ENCODE peak calls at places on chromosomes 4 and X, in six cellular contexts. One of them, this sample, is unnamed.

GRCh38 chr4:24489870-24490269 is 94.5 kb downstream of the DHX15 start:
- DNase-seq in RWPE1: no peak
- DNase-seq in M059J: no peak
- DNase-seq in activated CD4-positive, alpha-beta T cell treated with anti-CD3 and anti-CD28 coated beads for 1 hour: no peak
- DNase-seq in HT1080: no peak
- DNase-seq in stimulated activated CD4-positive, alpha-beta T cell treated with anti-CD3 and anti-CD28 coated beads, TNF-alpha, amount 100 ng/mL, for 4 hours: no peak
- DNase-seq in this sample: no peak

GRCh38 chr4:113222431-113222979 is 173.1 kb downstream of the ANK2 start:
- DNase-seq in RWPE1: no peak
- DNase-seq in M059J: peak; percentile 52
- DNase-seq in activated CD4-positive, alpha-beta T cell treated with anti-CD3 and anti-CD28 coated beads for 1 hour: no peak
- DNase-seq in HT1080: peak; percentile 17
- DNase-seq in stimulated activated CD4-positive, alpha-beta T cell treated with anti-CD3 and anti-CD28 coated beads, TNF-alpha, amount 100 ng/mL, for 4 hours: no peak
- DNase-seq in this sample: no peak

GRCh38 chr4:72312032-72312650 is 256.9 kb downstream of the ADAMTS3 start:
- DNase-seq in RWPE1: peak; percentile 74
- DNase-seq in M059J: peak; percentile 82
- DNase-seq in activated CD4-positive, alpha-beta T cell treated with anti-CD3 and anti-CD28 coated beads for 1 hour: no peak
- DNase-seq in HT1080: peak; percentile 86
- DNase-seq in stimulated activated CD4-positive, alpha-beta T cell treated with anti-CD3 and anti-CD28 coated beads, TNF-alpha, amount 100 ng/mL, for 4 hours: no peak
- DNase-seq in this sample: no peak

GRCh38 chr4:82090717-82091116 is 283.1 kb downstream of the HNRNPD start:
- DNase-seq in RWPE1: no peak
- DNase-seq in M059J: no peak
- DNase-seq in activated CD4-positive, alpha-beta T cell treated with anti-CD3 and anti-CD28 coated beads for 1 hour: no peak
- DNase-seq in HT1080: no peak
- DNase-seq in stimulated activated CD4-positive, alpha-beta T cell treated with anti-CD3 and anti-CD28 coated beads, TNF-alpha, amount 100 ng/mL, for 4 hours: no peak
- DNase-seq in this sample: no peak

GRCh38 chrX:153774576-153775292 is 6.1 kb upstream of the SRPK3 start:
- DNase-seq in RWPE1: no peak
- DNase-seq in M059J: no peak
- DNase-seq in activated CD4-positive, alpha-beta T cell treated with anti-CD3 and anti-CD28 coated beads for 1 hour: no peak
- DNase-seq in HT1080: no peak
- DNase-seq in stimulated activated CD4-positive, alpha-beta T cell treated with anti-CD3 and anti-CD28 coated beads, TNF-alpha, amount 100 ng/mL, for 4 hours: no peak
- DNase-seq in this sample: no peak

GRCh38 chr4:7281316-7282093 is 89.2 kb downstream of the SORCS2 start:
- DNase-seq in RWPE1: no peak
- DNase-seq in M059J: no peak
- DNase-seq in activated CD4-positive, alpha-beta T cell treated with anti-CD3 and anti-CD28 coated beads for 1 hour: no peak
- DNase-seq in HT1080: no peak
- DNase-seq in stimulated activated CD4-positive, alpha-beta T cell treated with anti-CD3 and anti-CD28 coated beads, TNF-alpha, amount 100 ng/mL, for 4 hours: no peak
- DNase-seq in this sample: no peak

GRCh38 chr4:978957-979701 is 5.8 kb upstream of the DGKQ start:
- DNase-seq in RWPE1: no peak
- DNase-seq in M059J: no peak
- DNase-seq in activated CD4-positive, alpha-beta T cell treated with anti-CD3 and anti-CD28 coated beads for 1 hour: no peak
- DNase-seq in HT1080: no peak
- DNase-seq in stimulated activated CD4-positive, alpha-beta T cell treated with anti-CD3 and anti-CD28 coated beads, TNF-alpha, amount 100 ng/mL, for 4 hours: no peak
- DNase-seq in this sample: no peak

GRCh38 chrX:4830880-4831557 is 1117.6 kb upstream of the PRKX start:
- DNase-seq in RWPE1: peak; percentile 1
- DNase-seq in M059J: peak; percentile 29
- DNase-seq in activated CD4-positive, alpha-beta T cell treated with anti-CD3 and anti-CD28 coated beads for 1 hour: no peak
- DNase-seq in HT1080: peak; percentile 80
- DNase-seq in stimulated activated CD4-positive, alpha-beta T cell treated with anti-CD3 and anti-CD28 coated beads, TNF-alpha, amount 100 ng/mL, for 4 hours: no peak
- DNase-seq in this sample: no peak

GRCh38 chrX:20267924-20268701 is 1.4 kb upstream of the RPS6KA3 start:
- DNase-seq in RWPE1: no peak
- DNase-seq in M059J: peak; percentile 47
- DNase-seq in activated CD4-positive, alpha-beta T cell treated with anti-CD3 and anti-CD28 coated beads for 1 hour: peak; percentile 7
- DNase-seq in HT1080: no peak
- DNase-seq in stimulated activated CD4-positive, alpha-beta T cell treated with anti-CD3 and anti-CD28 coated beads, TNF-alpha, amount 100 ng/mL, for 4 hours: no peak
- DNase-seq in this sample: no peak

GRCh38 chr4:845233-845835 is 19.4 kb upstream of the CPLX1 start:
- DNase-seq in RWPE1: no peak
- DNase-seq in M059J: peak; percentile 24
- DNase-seq in activated CD4-positive, alpha-beta T cell treated with anti-CD3 and anti-CD28 coated beads for 1 hour: no peak
- DNase-seq in HT1080: no peak
- DNase-seq in stimulated activated CD4-positive, alpha-beta T cell treated with anti-CD3 and anti-CD28 coated beads, TNF-alpha, amount 100 ng/mL, for 4 hours: no peak
- DNase-seq in this sample: no peak

GRCh38 chrX:122583526-122583925 is 600.6 kb upstream of the GRIA3 start:
- DNase-seq in RWPE1: no peak
- DNase-seq in M059J: peak; percentile 46
- DNase-seq in activated CD4-positive, alpha-beta T cell treated with anti-CD3 and anti-CD28 coated beads for 1 hour: no peak
- DNase-seq in HT1080: no peak
- DNase-seq in stimulated activated CD4-positive, alpha-beta T cell treated with anti-CD3 and anti-CD28 coated beads, TNF-alpha, amount 100 ng/mL, for 4 hours: no peak
- DNase-seq in this sample: no peak

GRCh38 chr4:186676531-186677158 is 47.0 kb downstream of the FAT1 start:
- DNase-seq in RWPE1: peak; percentile 31
- DNase-seq in M059J: peak; percentile 88
- DNase-seq in activated CD4-positive, alpha-beta T cell treated with anti-CD3 and anti-CD28 coated beads for 1 hour: no peak
- DNase-seq in HT1080: peak; percentile 90
- DNase-seq in stimulated activated CD4-positive, alpha-beta T cell treated with anti-CD3 and anti-CD28 coated beads, TNF-alpha, amount 100 ng/mL, for 4 hours: no peak
- DNase-seq in this sample: no peak

GRCh38 chr4:112889619-112890294 is 159.7 kb upstream of the ANK2 start:
- DNase-seq in RWPE1: no peak
- DNase-seq in M059J: no peak
- DNase-seq in activated CD4-positive, alpha-beta T cell treated with anti-CD3 and anti-CD28 coated beads for 1 hour: no peak
- DNase-seq in HT1080: peak; percentile 23
- DNase-seq in stimulated activated CD4-positive, alpha-beta T cell treated with anti-CD3 and anti-CD28 coated beads, TNF-alpha, amount 100 ng/mL, for 4 hours: no peak
- DNase-seq in this sample: no peak

GRCh38 chr4:174119818-174120217 is 163.6 kb downstream of the FBXO8 start:
- DNase-seq in RWPE1: no peak
- DNase-seq in M059J: no peak
- DNase-seq in activated CD4-positive, alpha-beta T cell treated with anti-CD3 and anti-CD28 coated beads for 1 hour: no peak
- DNase-seq in HT1080: no peak
- DNase-seq in stimulated activated CD4-positive, alpha-beta T cell treated with anti-CD3 and anti-CD28 coated beads, TNF-alpha, amount 100 ng/mL, for 4 hours: no peak
- DNase-seq in this sample: no peak

GRCh38 chr4:25756503-25756902 is 100.9 kb downstream of the SLC34A2 start:
- DNase-seq in RWPE1: no peak
- DNase-seq in M059J: no peak
- DNase-seq in activated CD4-positive, alpha-beta T cell treated with anti-CD3 and anti-CD28 coated beads for 1 hour: no peak
- DNase-seq in HT1080: no peak
- DNase-seq in stimulated activated CD4-positive, alpha-beta T cell treated with anti-CD3 and anti-CD28 coated beads, TNF-alpha, amount 100 ng/mL, for 4 hours: no peak
- DNase-seq in this sample: no peak

GRCh38 chr4:48665555-48666186 is 114.4 kb downstream of the FRYL start:
- DNase-seq in RWPE1: peak; percentile 14
- DNase-seq in M059J: peak; percentile 66
- DNase-seq in activated CD4-positive, alpha-beta T cell treated with anti-CD3 and anti-CD28 coated beads for 1 hour: no peak
- DNase-seq in HT1080: peak; percentile 70
- DNase-seq in stimulated activated CD4-positive, alpha-beta T cell treated with anti-CD3 and anti-CD28 coated beads, TNF-alpha, amount 100 ng/mL, for 4 hours: no peak
- DNase-seq in this sample: peak; percentile 2

GRCh38 chr4:34200535-34200934 is 2043.8 kb downstream of the ARAP2 start:
- DNase-seq in RWPE1: no peak
- DNase-seq in M059J: no peak
- DNase-seq in activated CD4-positive, alpha-beta T cell treated with anti-CD3 and anti-CD28 coated beads for 1 hour: no peak
- DNase-seq in HT1080: no peak
- DNase-seq in stimulated activated CD4-positive, alpha-beta T cell treated with anti-CD3 and anti-CD28 coated beads, TNF-alpha, amount 100 ng/mL, for 4 hours: no peak
- DNase-seq in this sample: no peak

GRCh38 chr4:16752150-16752549 is 146.3 kb downstream of the LDB2 start:
- DNase-seq in RWPE1: no peak
- DNase-seq in M059J: peak; percentile 25
- DNase-seq in activated CD4-positive, alpha-beta T cell treated with anti-CD3 and anti-CD28 coated beads for 1 hour: no peak
- DNase-seq in HT1080: no peak
- DNase-seq in stimulated activated CD4-positive, alpha-beta T cell treated with anti-CD3 and anti-CD28 coated beads, TNF-alpha, amount 100 ng/mL, for 4 hours: no peak
- DNase-seq in this sample: no peak

GRCh38 chr4:103244251-103244650 is 46.1 kb upstream of the CENPE start:
- DNase-seq in RWPE1: no peak
- DNase-seq in M059J: no peak
- DNase-seq in activated CD4-positive, alpha-beta T cell treated with anti-CD3 and anti-CD28 coated beads for 1 hour: no peak
- DNase-seq in HT1080: peak; percentile 1
- DNase-seq in stimulated activated CD4-positive, alpha-beta T cell treated with anti-CD3 and anti-CD28 coated beads, TNF-alpha, amount 100 ng/mL, for 4 hours: no peak
- DNase-seq in this sample: no peak

GRCh38 chr4:7001271-7001670 is 41.9 kb upstream of the TADA2B start:
- DNase-seq in RWPE1: no peak
- DNase-seq in M059J: no peak
- DNase-seq in activated CD4-positive, alpha-beta T cell treated with anti-CD3 and anti-CD28 coated beads for 1 hour: no peak
- DNase-seq in HT1080: no peak
- DNase-seq in stimulated activated CD4-positive, alpha-beta T cell treated with anti-CD3 and anti-CD28 coated beads, TNF-alpha, amount 100 ng/mL, for 4 hours: no peak
- DNase-seq in this sample: no peak

GRCh38 chr4:119227690-119228089 is 15.2 kb downstream of the USP53 start:
- DNase-seq in RWPE1: no peak
- DNase-seq in M059J: peak; percentile 12
- DNase-seq in activated CD4-positive, alpha-beta T cell treated with anti-CD3 and anti-CD28 coated beads for 1 hour: no peak
- DNase-seq in HT1080: no peak
- DNase-seq in stimulated activated CD4-positive, alpha-beta T cell treated with anti-CD3 and anti-CD28 coated beads, TNF-alpha, amount 100 ng/mL, for 4 hours: no peak
- DNase-seq in this sample: no peak

This sample was measured in HCT116.